ENCODE peak calls at places on chromosomes 2 and 18, in four cellular contexts. O is endodermal cell, R is cardiac fibroblast, S is fibroblast of pulmonary artery. U is an unnamed sample.
A peak's percentile ranks its signal among the peaks of the same experiment; 100 is the strongest.

GRCh38 chr2:160292225-160292624 is 92.2 kb upstream of the ITGB6 start:
- DNase-seq in O (no peak), R (peak; percentile 69), S (peak; percentile 66), U (peak; percentile 55)

GRCh38 chr18:36349552-36349951 is 52.0 kb downstream of the FHOD3 start:
- DNase-seq in O (no peak), R (no peak), S (no peak), U (peak; percentile 34)

GRCh38 chr2:73265298-73266060 is 18.8 kb downstream of the FBXO41 start:
- DNase-seq in O (no peak), R (no peak), S (no peak), U (no peak)

GRCh38 chr2:209305746-209306196 is 118.1 kb upstream of the MAP2 start:
- DNase-seq in O (no peak), R (no peak), S (no peak), U (no peak)

GRCh38 chr2:101003278-101003775 is 1.2 kb downstream of the RPL31 start:
- DNase-seq in O (no peak), R (peak; percentile 9), S (peak; percentile 18), U (no peak)

GRCh38 chr2:27264753-27265535 is 2.1 kb upstream of the SLC30A3 start:
- DNase-seq in O (peak; percentile 95), R (peak; percentile 43), S (peak; percentile 42), U (peak; percentile 26)

GRCh38 chr2:108165750-108166149 is 74.0 kb upstream of the SULT1C3 start:
- DNase-seq in O (no peak), R (no peak), S (no peak), U (no peak)

GRCh38 chr18:9737814-9738160 is 29.7 kb downstream of the RAB31 start:
- DNase-seq in O (no peak), R (no peak), S (no peak), U (no peak)

GRCh38 chr2:44906972-44907371 is 34.5 kb upstream of the SIX3 start:
- DNase-seq in O (no peak), R (no peak), S (no peak), U (no peak)

GRCh38 chr2:40173276-40173675 is 278.6 kb downstream of the SLC8A1 start:
- DNase-seq in O (no peak), R (no peak), S (no peak), U (no peak)

GRCh38 chr2:55902971-55903370 is 20.6 kb downstream of the EFEMP1 start:
- DNase-seq in O (no peak), R (no peak), S (no peak), U (no peak)

GRCh38 chr2:194424683-194425209 is 1232.3 kb upstream of the SLC39A10 start:
- DNase-seq in O (no peak), R (no peak), S (no peak), U (no peak)

GRCh38 chr2:20501974-20502373 is 55.1 kb downstream of the RHOB start:
- DNase-seq in O (no peak), R (peak; percentile 98), S (peak; percentile 99), U (peak; percentile 100)

GRCh38 chr2:53512071-53512841 is 255.3 kb upstream of the CHAC2 start:
- DNase-seq in O (no peak), R (no peak), S (peak; percentile 36), U (peak; percentile 35)

GRCh38 chr2:15811367-15811766 is 129.0 kb upstream of the MYCN start:
- DNase-seq in O (peak; percentile 72), R (no peak), S (no peak), U (no peak)

GRCh38 chr2:240960309-240960962 is 38.0 kb upstream of the SNED1 start:
- DNase-seq in O (peak; percentile 41), R (peak; percentile 80), S (peak; percentile 41), U (peak; percentile 79)

GRCh38 chr2:48309900-48310299 is 220.1 kb upstream of the STON1 start:
- DNase-seq in O (no peak), R (no peak), S (no peak), U (no peak)

GRCh38 chr2:237532225-237532624 is 34.1 kb upstream of the PRLH start:
- DNase-seq in O (no peak), R (no peak), S (no peak), U (no peak)

GRCh38 chr2:195406886-195407603 is 250.0 kb upstream of the SLC39A10 start:
- DNase-seq in O (no peak), R (no peak), S (no peak), U (no peak)

GRCh38 chr18:9825571-9826073 is 60.2 kb upstream of the TXNDC2 start:
- DNase-seq in O (peak; percentile 17), R (peak; percentile 96), S (peak; percentile 94), U (peak; percentile 97)

GRCh38 chr2:43075054-43075593 is 151.3 kb downstream of the ZFP36L2 start:
- DNase-seq in O (peak; percentile 20), R (peak; percentile 96), S (peak; percentile 96), U (peak; percentile 98)

GRCh38 chr2:219687266-219687665 is 59.8 kb downstream of the SLC4A3 start:
- DNase-seq in O (peak; percentile 35), R (peak; percentile 78), S (peak; percentile 58), U (peak; percentile 55)

GRCh38 chr2:104857262-104858221 is 3.6 kb downstream of the POU3F3 start:
- DNase-seq in O (no peak), R (no peak), S (no peak), U (no peak)

GRCh38 chr18:59675346-59675745 is 21.9 kb downstream of the CCBE1 start:
- DNase-seq in O (no peak), R (no peak), S (no peak), U (no peak)

GRCh38 chr2:217742276-217742675 is 260.5 kb downstream of the TNS1 start:
- DNase-seq in O (no peak), R (no peak), S (no peak), U (no peak)

GRCh38 chr2:28300921-28301341 is 91.7 kb upstream of the FOSL2 start:
- DNase-seq in O (no peak), R (peak; percentile 82), S (peak; percentile 83), U (peak; percentile 5)

GRCh38 chr2:133314761-133315160 is 253.5 kb downstream of the NCKAP5 start:
- DNase-seq in O (peak; percentile 72), R (no peak), S (no peak), U (no peak)
- TF ChIP-seq CTCF in O (peak; percentile 76), R (no peak), S (no peak), U (no peak)

GRCh38 chr2:95346738-95347671 is 49.9 kb downstream of the KCNIP3 start:
- DNase-seq in O (peak; percentile 80), R (peak; percentile 35), S (peak; percentile 18), U (peak; percentile 6)
- TF ChIP-seq CTCF in O (peak; percentile 20), R (no peak), S (no peak), U (no peak)

DNA sequence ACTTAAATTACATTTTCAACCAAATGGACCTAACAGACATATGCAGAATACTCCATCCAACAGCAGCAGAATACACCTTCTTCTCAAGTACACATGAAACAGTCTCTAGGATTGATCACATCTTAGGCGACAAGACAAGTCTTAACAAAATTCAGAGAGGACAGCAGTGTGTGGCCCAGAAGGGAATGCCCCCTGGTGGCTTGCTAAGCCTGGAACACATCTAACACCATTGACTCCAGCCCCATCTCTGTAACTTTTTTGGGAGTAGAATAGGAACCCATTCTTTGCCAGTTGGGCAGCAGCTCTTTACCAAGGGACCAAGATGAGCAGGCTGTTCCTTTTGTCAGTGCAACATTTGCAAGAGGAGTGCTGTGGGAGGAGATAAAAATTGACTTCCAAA is 249.9 kb downstream of the PLCL1 start:
- DNase-seq in O (peak; percentile 81), R (peak; percentile 44), S (peak; percentile 48), U (peak; percentile 52)
- TF ChIP-seq CTCF in O (peak; percentile 87), R (peak; percentile 63), S (peak; percentile 55), U (peak; percentile 65)

DNA sequence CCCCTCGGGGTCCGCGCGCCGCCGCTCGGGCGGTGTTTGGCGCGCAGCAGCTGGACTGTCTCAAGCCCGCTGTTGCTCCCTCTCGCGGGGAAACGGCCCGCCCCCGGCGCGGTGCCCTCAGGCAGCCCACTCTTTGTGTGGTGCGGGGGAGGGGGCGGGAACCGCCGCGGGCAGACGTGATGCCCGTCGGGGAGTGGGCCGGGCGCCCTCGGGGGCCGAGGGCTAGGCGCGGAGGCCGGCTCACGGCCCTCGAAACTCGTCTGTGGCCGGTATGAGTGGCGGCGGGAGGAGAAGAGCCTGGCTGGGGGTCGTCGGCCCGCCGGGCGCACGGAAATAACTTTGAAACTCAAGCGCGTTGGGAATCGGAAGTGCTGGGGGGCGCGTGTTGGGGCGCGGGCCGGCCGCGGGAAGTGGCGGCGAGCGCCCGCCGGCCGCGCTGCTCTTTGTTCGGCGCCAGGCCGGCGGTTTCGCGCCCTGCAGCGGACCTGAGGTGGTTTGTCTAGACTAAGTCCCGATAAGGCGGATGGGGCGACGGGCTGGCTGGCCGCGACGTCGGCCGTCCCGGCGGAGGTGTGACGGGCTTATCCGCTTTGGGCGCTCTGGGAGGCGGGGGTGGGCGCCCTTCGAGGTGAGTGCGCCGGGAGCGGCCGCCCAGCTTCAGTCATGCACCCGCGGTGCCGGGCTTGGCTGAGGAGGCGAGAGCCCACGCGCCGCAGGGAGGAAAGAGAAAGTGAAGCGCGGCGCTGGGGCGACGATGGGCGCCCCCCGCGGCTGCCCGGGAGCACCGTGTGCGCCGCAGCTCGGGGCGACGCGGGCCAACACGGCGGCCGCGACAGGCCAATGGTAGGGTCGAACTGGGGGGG is 679 bp downstream of the PTMA start:
- DNase-seq in O (peak; percentile 61), R (peak; percentile 48), S (peak; percentile 38), U (peak; percentile 25)
- TF ChIP-seq CTCF in O (no peak), R (no peak), S (no peak), U (no peak)

DNA sequence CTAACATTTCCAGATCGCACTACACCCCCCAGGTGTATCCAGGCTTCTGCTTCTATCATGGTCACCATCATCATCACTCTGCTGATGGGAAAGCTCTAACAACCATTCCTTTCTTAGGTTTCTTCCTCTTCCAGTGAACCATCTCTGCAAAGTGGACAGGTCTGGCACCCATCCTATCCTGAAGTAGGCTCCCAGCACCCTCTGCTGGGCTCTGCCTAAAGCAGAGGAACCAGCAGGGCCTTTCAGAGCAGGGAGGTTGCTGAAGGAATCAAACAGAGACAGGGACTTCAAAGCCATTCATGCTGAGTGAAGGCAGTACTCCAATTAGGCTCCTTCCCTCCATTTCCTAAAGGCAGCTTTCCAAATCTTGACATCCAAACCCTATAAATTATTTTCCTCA is 27.2 kb upstream of the SATB2 start:
- DNase-seq in O (peak; percentile 74), R (no peak), S (no peak), U (no peak)
- TF ChIP-seq CTCF in O (peak; percentile 69), R (peak; percentile 33), S (peak; percentile 7), U (peak; percentile 29)